ENCODE peak calls at places on chromosomes 7 and 10, in nine cellular contexts. V is stimulated activated CD4-positive, alpha-beta T cell treated with anti-CD3 and anti-CD28 coated beads, Interleukin-2, amount 100 ng/mL, for 24 hours; X is dorsolateral prefrontal cortex; Q is HEK293T; D is MM.1S; T is non-pigmented ciliary epithelial cell; I is NAMALWA; Z is T-helper 2 cell treated with Interferon-gamma antibody and Interleukin-4, amounts not matched to agents 5 μg/mL and 100 μg/mL, for 36 hours; P is GM13977. W is an unnamed sample.

GRCh38 chr7:45685619-45686240 is 111.6 kb downstream of the ADCY1 start:
- DNase-seq in V (peak; percentile 12), X (no peak), Q (no peak), D (no peak), T (no peak), I (no peak), Z (no peak), P (no peak), W (no peak)

GRCh38 chr7:714251-714671 is 12.2 kb upstream of the DNAAF5 start:
- DNase-seq in V (no peak), X (no peak), Q (no peak), D (no peak), T (no peak), I (no peak), Z (no peak), P (no peak), W (no peak)

GRCh38 chr7:107345898-107346297 is 124.0 kb upstream of the GPR22 start:
- DNase-seq in V (no peak), X (no peak), Q (no peak), D (no peak), T (no peak), I (no peak), Z (no peak), P (no peak), W (no peak)

GRCh38 chr10:103740683-103741082 is 114.7 kb downstream of the SH3PXD2A start:
- DNase-seq in V (no peak), X (no peak), Q (no peak), D (no peak), T (no peak), I (no peak), Z (no peak), P (no peak), W (no peak)

GRCh38 chr7:157811946-157812345 is 475.1 kb downstream of the DNAJB6 start:
- DNase-seq in V (no peak), X (no peak), Q (no peak), D (no peak), T (no peak), I (no peak), Z (no peak), P (no peak), W (no peak)

GRCh38 chr10:3803295-3803883 is 18.4 kb upstream of the KLF6 start:
- DNase-seq in V (no peak), X (no peak), Q (no peak), D (no peak), T (no peak), I (no peak), Z (no peak), P (no peak), W (no peak)

GRCh38 chr10:122999347-122999746 is 9.2 kb downstream of the IKZF5 start:
- DNase-seq in V (no peak), X (no peak), Q (no peak), D (no peak), T (no peak), I (no peak), Z (no peak), P (no peak), W (no peak)

GRCh38 chr10:71268247-71268691 is 50.8 kb upstream of the SLC29A3 start:
- DNase-seq in V (no peak), X (peak; percentile 67), Q (peak; percentile 37), D (no peak), T (no peak), I (no peak), Z (no peak), P (no peak), W (no peak)

GRCh38 chr10:111247781-111248389 is 171.1 kb downstream of the ADRA2A start:
- DNase-seq in V (no peak), X (no peak), Q (no peak), D (no peak), T (no peak), I (no peak), Z (no peak), P (no peak), W (no peak)